ENCODE peak calls at places on chromosomes 11 and 22, in four cellular contexts. One of them, this sample, is unnamed.

GRCh38 chr11:66002648-66003225 is 434 bp downstream of the BANF1 start:
- DNase-seq in GM12891: peak; percentile 67
- DNase-seq in K562: peak; percentile 93
- DNase-seq in GM12878: no peak
- DNase-seq in this sample: no peak

GRCh38 chr22:46165975-46166374 is 15.6 kb downstream of the PPARA start:
- DNase-seq in GM12891: no peak
- DNase-seq in K562: no peak
- DNase-seq in GM12878: no peak
- DNase-seq in this sample: no peak

GRCh38 chr11:18768472-18768901 is 23.1 kb downstream of the PTPN5 start:
- DNase-seq in GM12891: peak; percentile 49
- DNase-seq in K562: no peak
- DNase-seq in GM12878: peak; percentile 77
- DNase-seq in this sample: no peak

GRCh38 chr11:110513521-110514450 is 84.0 kb downstream of the FDX1 start:
- DNase-seq in GM12891: no peak
- DNase-seq in K562: no peak
- DNase-seq in GM12878: no peak
- DNase-seq in this sample: no peak

GRCh38 chr11:1260023-1260501 is 37.2 kb downstream of the MUC5B start:
- DNase-seq in GM12891: peak; percentile 66
- DNase-seq in K562: peak; percentile 98
- DNase-seq in GM12878: no peak
- DNase-seq in this sample: no peak

GRCh38 chr22:36461665-36462474 is 19.6 kb downstream of the TXN2 start:
- DNase-seq in GM12891: no peak
- DNase-seq in K562: no peak
- DNase-seq in GM12878: no peak
- DNase-seq in this sample: no peak

GRCh38 chr11:85709983-85710382 is 24.0 kb upstream of the CCDC89 start:
- DNase-seq in GM12891: no peak
- DNase-seq in K562: no peak
- DNase-seq in GM12878: no peak
- DNase-seq in this sample: no peak

GRCh38 chr11:95345651-95346050 is 114.6 kb upstream of the SESN3 start:
- DNase-seq in GM12891: no peak
- DNase-seq in K562: no peak
- DNase-seq in GM12878: no peak
- DNase-seq in this sample: peak; percentile 48

GRCh38 chr11:57567210-57567511 is 311 bp downstream of the UBE2L6 start:
- DNase-seq in GM12891: no peak
- DNase-seq in K562: no peak
- DNase-seq in GM12878: no peak
- DNase-seq in this sample: no peak

GRCh38 chr11:90874971-90875370 is 652.1 kb upstream of the CHORDC1 start:
- DNase-seq in GM12891: no peak
- DNase-seq in K562: no peak
- DNase-seq in GM12878: no peak
- DNase-seq in this sample: no peak

GRCh38 chr11:57764527-57764926 is 2.9 kb downstream of the CTNND1 start:
- DNase-seq in GM12891: no peak
- DNase-seq in K562: no peak
- DNase-seq in GM12878: no peak
- DNase-seq in this sample: no peak

GRCh38 chr11:108432783-108433182 is 34.5 kb downstream of the C11orf65 start:
- DNase-seq in GM12891: no peak
- DNase-seq in K562: no peak
- DNase-seq in GM12878: no peak
- DNase-seq in this sample: no peak

GRCh38 chr22:43014062-43014875 is 680 bp downstream of the PACSIN2 start:
- DNase-seq in GM12891: peak; percentile 49
- DNase-seq in K562: peak; percentile 48
- DNase-seq in GM12878: no peak
- DNase-seq in this sample: peak; percentile 28

GRCh38 chr11:10413268-10413667 is 41.8 kb upstream of the AMPD3 start:
- DNase-seq in GM12891: no peak
- DNase-seq in K562: no peak
- DNase-seq in GM12878: no peak
- DNase-seq in this sample: peak; percentile 89

GRCh38 chr11:32259641-32260081 is 168.8 kb downstream of the RCN1 start:
- DNase-seq in GM12891: peak; percentile 29
- DNase-seq in K562: no peak
- DNase-seq in GM12878: peak; percentile 62
- DNase-seq in this sample: peak; percentile 63

GRCh38 chr11:118401880-118402590 is 629 bp downstream of the ATP5MG start:
- DNase-seq in GM12891: no peak
- DNase-seq in K562: peak; percentile 19
- DNase-seq in GM12878: no peak
- DNase-seq in this sample: no peak

GRCh38 chr22:48235744-48236143 is 1473.3 kb downstream of the TBC1D22A start:
- DNase-seq in GM12891: no peak
- DNase-seq in K562: no peak
- DNase-seq in GM12878: no peak
- DNase-seq in this sample: no peak

GRCh38 chr11:2569321-2569721 is 124.5 kb downstream of the KCNQ1 start:
- DNase-seq in GM12891: no peak
- DNase-seq in K562: no peak
- DNase-seq in GM12878: no peak
- DNase-seq in this sample: peak; percentile 17

GRCh38 chr11:132471491-132471890 is 1060.8 kb downstream of the OPCML start:
- DNase-seq in GM12891: no peak
- DNase-seq in K562: no peak
- DNase-seq in GM12878: no peak
- DNase-seq in this sample: no peak

GRCh38 chr11:95925011-95925410 is 1.1 kb upstream of the MTMR2 start:
- DNase-seq in GM12891: no peak
- DNase-seq in K562: no peak
- DNase-seq in GM12878: no peak
- DNase-seq in this sample: no peak

GRCh38 chr11:27277843-27278242 is 85.2 kb downstream of the CCDC34 start:
- DNase-seq in GM12891: no peak
- DNase-seq in K562: no peak
- DNase-seq in GM12878: no peak
- DNase-seq in this sample: no peak

GRCh38 chr11:43376594-43376993 is 17.9 kb downstream of the TTC17 start:
- DNase-seq in GM12891: no peak
- DNase-seq in K562: no peak
- DNase-seq in GM12878: no peak
- DNase-seq in this sample: no peak

GRCh38 chr11:122717264-122717867 is 61.8 kb downstream of the UBASH3B start:
- DNase-seq in GM12891: peak; percentile 43
- DNase-seq in K562: no peak
- DNase-seq in GM12878: peak; percentile 73
- DNase-seq in this sample: peak; percentile 69

GRCh38 chr11:39724404-39724803 is 1735.0 kb downstream of the LRRC4C start:
- DNase-seq in GM12891: no peak
- DNase-seq in K562: no peak
- DNase-seq in GM12878: no peak
- DNase-seq in this sample: no peak

DNA sequence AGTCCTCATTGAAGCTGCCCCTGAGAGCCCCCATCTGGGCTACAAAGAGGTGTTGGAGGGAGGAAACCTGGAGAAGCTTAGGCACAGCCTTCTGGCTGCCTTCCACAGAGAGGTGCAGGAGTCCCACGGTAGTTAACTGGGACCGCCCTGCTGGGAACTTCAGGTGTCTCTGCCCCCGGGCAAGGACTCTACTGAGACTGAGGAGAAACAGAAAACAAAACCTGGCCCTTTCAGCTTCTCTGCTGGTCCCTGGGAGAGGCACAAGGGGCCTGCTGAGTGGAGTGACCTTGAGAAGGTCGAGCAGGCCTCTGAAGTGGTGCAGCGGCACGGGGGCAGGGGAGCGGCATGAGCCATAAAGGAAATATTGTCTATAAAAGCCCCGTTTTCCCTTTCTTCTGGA is 38.9 kb downstream of the NTM start:
- DNase-seq in GM12891: no peak
- DNase-seq in K562: no peak
- DNase-seq in GM12878: no peak
- DNase-seq in this sample: no peak
- TF ChIP-seq SPI1 in GM12891: no peak
- TF ChIP-seq SPI1 in K562: no peak
- TF ChIP-seq SPI1 in GM12878: no peak
- TF ChIP-seq SPI1 in this sample: no peak

DNA sequence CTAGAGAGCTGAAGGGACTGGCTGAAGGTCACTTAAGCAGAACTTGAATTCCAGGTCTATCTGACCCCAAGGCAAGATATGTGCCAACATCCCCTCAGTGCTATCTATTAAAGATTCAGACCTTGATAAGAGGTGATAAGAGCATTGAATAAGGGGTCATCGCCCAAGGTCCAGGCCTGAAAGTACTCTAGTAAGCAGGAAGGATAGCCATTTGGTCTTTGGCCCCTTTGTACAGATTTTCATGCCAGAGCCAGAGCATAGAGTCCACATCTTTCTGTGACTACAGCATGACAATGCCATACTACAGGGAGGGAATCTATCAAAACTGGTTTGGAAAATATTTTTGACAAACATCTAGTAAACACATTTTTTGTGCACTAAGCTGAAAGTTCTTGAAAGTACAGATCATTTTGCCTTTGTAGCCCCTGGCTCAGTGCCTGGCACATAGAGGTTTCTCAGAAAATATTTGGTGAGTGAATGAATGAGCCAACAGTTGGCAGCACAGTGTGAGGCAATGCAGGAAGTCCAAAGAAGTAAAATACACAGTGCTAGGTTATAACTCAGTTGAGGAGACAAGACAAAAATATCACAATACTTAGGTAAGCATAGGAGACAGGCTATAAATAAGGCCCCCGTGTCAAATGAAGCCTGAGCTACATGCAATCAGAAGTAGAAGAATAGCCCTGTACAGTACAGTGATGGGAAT is 15.1 kb upstream of the RRAS2 start:
- DNase-seq in GM12891: no peak
- DNase-seq in K562: no peak
- DNase-seq in GM12878: no peak
- DNase-seq in this sample: no peak
- TF ChIP-seq SPI1 in GM12891: no peak
- TF ChIP-seq SPI1 in K562: no peak
- TF ChIP-seq SPI1 in GM12878: no peak
- TF ChIP-seq SPI1 in this sample: no peak

GRCh38 chr11:98090861-98091575 is 929.7 kb upstream of the CNTN5 start:
- DNase-seq in GM12891: no peak
- DNase-seq in K562: no peak
- DNase-seq in GM12878: no peak
- DNase-seq in this sample: no peak
- TF ChIP-seq SPI1 in GM12891: no peak
- TF ChIP-seq SPI1 in K562: no peak
- TF ChIP-seq SPI1 in GM12878: no peak
- TF ChIP-seq SPI1 in this sample: no peak

GRCh38 chr11:8291421-8292350 is 28.0 kb upstream of the LMO1 start:
- DNase-seq in GM12891: no peak
- DNase-seq in K562: no peak
- DNase-seq in GM12878: no peak
- DNase-seq in this sample: no peak

GRCh38 chr11:8289426-8290047 is 25.9 kb upstream of the LMO1 start:
- DNase-seq in GM12891: no peak
- DNase-seq in K562: no peak
- DNase-seq in GM12878: no peak
- DNase-seq in this sample: no peak

GRCh38 chr11:8288824-8289223 is 25.1 kb upstream of the LMO1 start:
- DNase-seq in GM12891: no peak
- DNase-seq in K562: no peak
- DNase-seq in GM12878: no peak
- DNase-seq in this sample: no peak

GRCh38 chr11:8288166-8288772 is 24.6 kb upstream of the LMO1 start:
- DNase-seq in GM12891: no peak
- DNase-seq in K562: no peak
- DNase-seq in GM12878: no peak
- DNase-seq in this sample: no peak

GRCh38 chr11:8290122-8290810 is 26.6 kb upstream of the LMO1 start:
- DNase-seq in GM12891: no peak
- DNase-seq in K562: no peak
- DNase-seq in GM12878: no peak
- DNase-seq in this sample: no peak
- TF ChIP-seq SPI1 in GM12891: no peak
- TF ChIP-seq SPI1 in K562: no peak
- TF ChIP-seq SPI1 in GM12878: no peak
- TF ChIP-seq SPI1 in this sample: no peak

DNA sequence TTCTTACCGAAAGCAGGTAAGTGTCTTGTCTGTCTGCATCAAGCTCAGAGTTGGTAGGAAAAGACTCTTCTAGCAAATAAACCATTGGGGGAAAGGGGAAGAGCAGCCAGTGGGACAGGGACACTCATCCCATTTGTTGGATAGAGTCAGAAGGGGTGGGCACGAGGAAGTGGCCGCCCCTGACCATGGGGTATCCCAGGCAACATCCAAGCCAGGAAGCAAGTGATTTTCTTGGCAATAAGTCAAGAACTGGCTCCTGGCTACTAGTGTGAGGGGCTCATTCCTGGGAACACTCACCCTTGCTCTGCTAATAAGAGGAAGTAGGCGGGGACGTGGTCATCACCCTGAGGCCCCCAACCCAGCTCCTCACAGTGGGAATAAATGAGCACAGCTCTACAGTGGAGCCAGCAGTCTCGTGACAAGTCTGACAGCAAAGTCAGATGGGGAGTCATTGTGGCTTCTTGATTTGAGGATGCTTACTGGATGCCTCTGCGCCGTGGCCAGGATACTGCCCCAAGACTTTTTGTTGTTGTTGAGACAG is 6.7 kb downstream of the SLC25A18 start:
- DNase-seq in GM12891: no peak
- DNase-seq in K562: no peak
- DNase-seq in GM12878: no peak
- DNase-seq in this sample: no peak
- TF ChIP-seq SPI1 in GM12891: no peak
- TF ChIP-seq SPI1 in K562: no peak
- TF ChIP-seq SPI1 in GM12878: no peak
- TF ChIP-seq SPI1 in this sample: no peak

GRCh38 chr11:104333977-104334376 is 170.0 kb upstream of the PDGFD start:
- DNase-seq in GM12891: no peak
- DNase-seq in K562: no peak
- DNase-seq in GM12878: no peak
- DNase-seq in this sample: no peak
- TF ChIP-seq SPI1 in GM12891: no peak
- TF ChIP-seq SPI1 in K562: no peak
- TF ChIP-seq SPI1 in GM12878: no peak
- TF ChIP-seq SPI1 in this sample: no peak

This sample was measured in HL-60.